ENCODE peak calls at places on chromosomes 11 and 22, in eight cellular contexts. S, B, H, L, X, E, M and G are unnamed samples.

GRCh38 chr11:4514196-4514595 is 30.8 kb upstream of the OR52M1 start:
- DNase-seq in S (no peak), B (no peak), H (no peak), L (no peak), X (no peak), E (no peak), M (no peak), G (no peak)

GRCh38 chr11:66012946-66013761 is 1.3 kb downstream of the CST6 start:
- DNase-seq in S (no peak), B (no peak), H (no peak), L (no peak), X (no peak), E (peak), M (no peak), G (no peak)

GRCh38 chr22:37163618-37164534 is 14.2 kb upstream of the IL2RB start:
- DNase-seq in S (peak), B (no peak), H (no peak), L (no peak), X (no peak), E (no peak), M (no peak), G (no peak)

GRCh38 chr22:20258584-20259335 is 9.4 kb downstream of the RTN4R start:
- DNase-seq in S (no peak), B (no peak), H (no peak), L (no peak), X (no peak), E (no peak), M (no peak), G (no peak)

GRCh38 chr22:37037669-37038068 is 13.9 kb upstream of the KCTD17 start:
- DNase-seq in S (no peak), B (no peak), H (no peak), L (no peak), X (no peak), E (no peak), M (no peak), G (no peak)

GRCh38 chr11:107898270-107898669 is 30.0 kb upstream of the RAB39A start:
- DNase-seq in S (no peak), B (no peak), H (peak), L (peak), X (no peak), E (no peak), M (peak), G (no peak)

GRCh38 chr11:57779275-57779674 is 17.7 kb downstream of the CTNND1 start:
- DNase-seq in S (no peak), B (no peak), H (peak), L (peak), X (no peak), E (no peak), M (peak), G (no peak)

GRCh38 chr22:37749223-37749622 is 52.4 kb downstream of the TRIOBP start:
- DNase-seq in S (no peak), B (no peak), H (peak), L (no peak), X (no peak), E (peak), M (no peak), G (no peak)

GRCh38 chr22:40203568-40203967 is 25.8 kb downstream of the TNRC6B start:
- DNase-seq in S (no peak), B (no peak), H (no peak), L (peak), X (no peak), E (no peak), M (no peak), G (no peak)

GRCh38 chr11:130737866-130738431 is 178.3 kb downstream of the SNX19 start:
- DNase-seq in S (peak), B (no peak), H (no peak), L (peak), X (peak), E (no peak), M (peak), G (no peak)

GRCh38 chr11:128407962-128408361 is 179.4 kb downstream of the ETS1 start:
- DNase-seq in S (no peak), B (no peak), H (peak), L (peak), X (no peak), E (no peak), M (no peak), G (no peak)

GRCh38 chr11:50169634-50170033 is 137.0 kb downstream of the OR4C45 start:
- DNase-seq in S (no peak), B (no peak), H (no peak), L (no peak), X (no peak), E (no peak), M (no peak), G (no peak)
- TF ChIP-seq CTCF in S (no peak), B (no peak), H (no peak), L (no peak), X (no peak), E (no peak), M (no peak), G (no peak)

GRCh38 chr11:70381872-70382842 is 16.2 kb upstream of the CTTN start:
- DNase-seq in S (no peak), B (no peak), H (no peak), L (peak), X (no peak), E (no peak), M (no peak), G (no peak)

GRCh38 chr11:70381350-70381749 is 17.0 kb upstream of the CTTN start:
- DNase-seq in S (no peak), B (no peak), H (no peak), L (no peak), X (no peak), E (no peak), M (no peak), G (no peak)

GRCh38 chr11:70377645-70378044 is 20.7 kb upstream of the CTTN start:
- DNase-seq in S (no peak), B (no peak), H (no peak), L (no peak), X (no peak), E (no peak), M (no peak), G (no peak)

GRCh38 chr11:70376621-70377020 is 21.7 kb upstream of the CTTN start:
- DNase-seq in S (no peak), B (no peak), H (no peak), L (no peak), X (no peak), E (no peak), M (no peak), G (no peak)

GRCh38 chr11:70378506-70379134 is 19.7 kb upstream of the CTTN start:
- DNase-seq in S (no peak), B (no peak), H (no peak), L (no peak), X (no peak), E (no peak), M (no peak), G (no peak)
- TF ChIP-seq CTCF in S (no peak), B (no peak), H (no peak), L (no peak), X (no peak), E (no peak), M (no peak), G (no peak)

DNA sequence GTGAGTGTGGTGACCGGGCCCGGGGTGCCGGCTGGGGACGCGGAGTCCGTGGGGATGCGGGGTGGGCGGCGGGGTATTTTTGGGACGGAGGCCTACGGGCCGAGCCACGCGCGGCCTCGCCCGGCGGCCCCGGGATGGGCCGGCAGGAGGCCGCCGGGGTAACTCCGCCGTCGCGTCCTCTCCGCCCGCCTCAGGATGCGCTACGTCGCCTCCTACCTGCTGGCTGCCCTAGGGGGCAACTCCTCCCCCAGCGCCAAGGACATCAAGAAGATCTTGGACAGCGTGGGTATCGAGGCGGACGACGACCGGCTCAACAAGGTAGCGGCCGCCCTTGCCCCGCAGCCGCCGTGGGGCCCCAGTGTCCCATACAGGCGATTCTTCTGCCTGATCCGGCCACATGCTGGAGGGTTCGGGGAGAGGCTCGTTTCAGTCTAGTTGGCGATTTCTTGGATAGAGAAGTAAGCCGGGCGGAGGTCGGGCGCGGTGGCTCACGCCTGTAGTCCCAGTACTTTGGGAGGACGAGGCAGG is 337 bp downstream of the RPLP2 start:
- DNase-seq in S (no peak), B (no peak), H (no peak), L (no peak), X (no peak), E (no peak), M (no peak), G (no peak)
- TF ChIP-seq CTCF in S (no peak), B (no peak), H (no peak), L (no peak), X (no peak), E (peak), M (no peak), G (no peak)

GRCh38 chr22:26565181-26565580 is 24.8 kb downstream of the TPST2 start:
- DNase-seq in S (peak), B (no peak), H (no peak), L (no peak), X (no peak), E (no peak), M (no peak), G (no peak)
- TF ChIP-seq CTCF in S (no peak), B (no peak), H (no peak), L (no peak), X (no peak), E (no peak), M (no peak), G (no peak)